ENCODE peak calls at places on chromosomes 6 and 20, in ten cellular contexts. O is AG04449; Z is SW 1271; A is activated CD8-positive, alpha-beta memory T cell treated with anti-CD3 and anti-CD28 coated beads for 24 hours; B is iris pigment epithelial cell; L is B cell; C is hypothalamus; V is ascending aorta; H is small intestine; N is Panc1. F is an unnamed sample.

GRCh38 chr20:4555188-4555893 is 166.4 kb upstream of the PRND start:
- DNase-seq in O (peak), Z (peak), A (no peak), B (peak), L (no peak), C (no peak), V (no peak), H (peak), N (peak), F (peak)

GRCh38 chr6:76166297-76166696 is 93.8 kb upstream of the IMPG1 start:
- DNase-seq in O (no peak), Z (no peak), A (no peak), B (no peak), L (no peak), C (no peak), V (no peak), H (no peak), N (no peak), F (no peak)

GRCh38 chr6:30490031-30490876 is 945 bp downstream of the HLA-E start:
- DNase-seq in O (no peak), Z (no peak), A (peak), B (peak), L (peak), C (no peak), V (no peak), H (peak), N (no peak), F (no peak)

GRCh38 chr6:15960740-15961629 is 167.9 kb upstream of the MYLIP start:
- DNase-seq in O (no peak), Z (no peak), A (no peak), B (no peak), L (no peak), C (no peak), V (no peak), H (no peak), N (no peak), F (no peak)

GRCh38 chr6:152136449-152136825 is 329.0 kb downstream of the ESR1 start:
- DNase-seq in O (no peak), Z (no peak), A (no peak), B (peak), L (no peak), C (no peak), V (no peak), H (peak), N (no peak), F (no peak)

GRCh38 chr6:147903321-147903720 is 394.8 kb downstream of the SAMD5 start:
- DNase-seq in O (no peak), Z (no peak), A (no peak), B (peak), L (no peak), C (no peak), V (no peak), H (no peak), N (no peak), F (no peak)

GRCh38 chr6:21033575-21034026 is 499.3 kb downstream of the CDKAL1 start:
- DNase-seq in O (peak), Z (no peak), A (no peak), B (peak), L (no peak), C (no peak), V (no peak), H (no peak), N (no peak), F (peak)

GRCh38 chr20:62707981-62708521 is 585 bp upstream of the NTSR1 start:
- DNase-seq in O (no peak), Z (no peak), A (no peak), B (no peak), L (no peak), C (no peak), V (no peak), H (no peak), N (no peak), F (no peak)

GRCh38 chr6:41371992-41372525 is 36.7 kb downstream of the NCR2 start:
- DNase-seq in O (no peak), Z (no peak), A (peak), B (peak), L (no peak), C (no peak), V (no peak), H (peak), N (no peak), F (no peak)

GRCh38 chr20:36092424-36093024 is 62.0 kb upstream of the EPB41L1 start:
- DNase-seq in O (no peak), Z (no peak), A (peak), B (peak), L (no peak), C (peak), V (no peak), H (no peak), N (no peak), F (no peak)

GRCh38 chr6:17714879-17715860 is 8.4 kb upstream of the NUP153 start:
- DNase-seq in O (peak), Z (peak), A (peak), B (peak), L (no peak), C (no peak), V (no peak), H (no peak), N (no peak), F (peak)

GRCh38 chr20:47142782-47143170 is 213.7 kb downstream of the ZMYND8 start:
- DNase-seq in O (no peak), Z (no peak), A (no peak), B (no peak), L (no peak), C (no peak), V (no peak), H (no peak), N (no peak), F (no peak)

GRCh38 chr6:128519132-128519930 is 1.1 kb downstream of the PTPRK start:
- DNase-seq in O (no peak), Z (no peak), A (peak), B (peak), L (no peak), C (peak), V (no peak), H (peak), N (no peak), F (no peak)

GRCh38 chr20:4989570-4989969 is 11.7 kb downstream of the SLC23A2 start:
- DNase-seq in O (no peak), Z (no peak), A (no peak), B (no peak), L (peak), C (no peak), V (no peak), H (no peak), N (no peak), F (no peak)

GRCh38 chr6:158619922-158620801 is 24.4 kb downstream of the DYNLT1 start:
- DNase-seq in O (no peak), Z (no peak), A (peak), B (no peak), L (no peak), C (no peak), V (no peak), H (no peak), N (no peak), F (no peak)

GRCh38 chr20:24235740-24236139 is 233.7 kb upstream of the SYNDIG1 start:
- DNase-seq in O (no peak), Z (no peak), A (no peak), B (no peak), L (no peak), C (no peak), V (no peak), H (no peak), N (no peak), F (no peak)

GRCh38 chr6:68633654-68634502 is 1.2 kb upstream of the ADGRB3 start:
- DNase-seq in O (no peak), Z (no peak), A (no peak), B (no peak), L (no peak), C (no peak), V (no peak), H (no peak), N (no peak), F (no peak)

GRCh38 chr20:61658563-61658962 is 406.5 kb downstream of the CDH4 start:
- DNase-seq in O (no peak), Z (no peak), A (no peak), B (no peak), L (no peak), C (no peak), V (no peak), H (no peak), N (no peak), F (no peak)

GRCh38 chr6:30213999-30214982 is 1.1 kb upstream of the TRIM26 start:
- DNase-seq in O (no peak), Z (peak), A (peak), B (peak), L (peak), C (peak), V (peak), H (peak), N (peak), F (peak)

GRCh38 chr6:122061855-122062254 is 337.6 kb upstream of the HSF2 start:
- DNase-seq in O (no peak), Z (no peak), A (no peak), B (no peak), L (no peak), C (no peak), V (no peak), H (no peak), N (no peak), F (no peak)

GRCh38 chr6:93104195-93104817 is 315.1 kb downstream of the EPHA7 start:
- DNase-seq in O (no peak), Z (no peak), A (no peak), B (peak), L (no peak), C (no peak), V (no peak), H (no peak), N (no peak), F (no peak)

GRCh38 chr6:90333928-90334327 is 37.3 kb upstream of the BACH2 start:
- DNase-seq in O (no peak), Z (no peak), A (no peak), B (no peak), L (no peak), C (no peak), V (no peak), H (no peak), N (no peak), F (no peak)

GRCh38 chr6:35757461-35758123 is 18.8 kb upstream of the CLPSL2 start:
- DNase-seq in O (no peak), Z (no peak), A (no peak), B (peak), L (no peak), C (no peak), V (no peak), H (peak), N (no peak), F (no peak)

GRCh38 chr6:150334790-150335783 is 33.7 kb upstream of the IYD start:
- DNase-seq in O (peak), Z (no peak), A (no peak), B (peak), L (peak), C (peak), V (no peak), H (peak), N (peak), F (peak)

GRCh38 chr6:157019733-157020132 is 242.6 kb downstream of the ARID1B start:
- DNase-seq in O (no peak), Z (no peak), A (no peak), B (peak), L (no peak), C (no peak), V (no peak), H (no peak), N (no peak), F (no peak)

GRCh38 chr20:56513096-56513806 is 11.3 kb upstream of the FAM209A start:
- DNase-seq in O (no peak), Z (no peak), A (no peak), B (peak), L (no peak), C (no peak), V (no peak), H (no peak), N (no peak), F (no peak)

GRCh38 chr20:59805786-59806577 is 127.5 kb downstream of the SYCP2 start:
- DNase-seq in O (no peak), Z (no peak), A (no peak), B (no peak), L (no peak), C (no peak), V (no peak), H (no peak), N (no peak), F (no peak)

GRCh38 chr20:54794110-54794509 is 318.7 kb downstream of the DOK5 start:
- DNase-seq in O (no peak), Z (no peak), A (no peak), B (no peak), L (no peak), C (no peak), V (no peak), H (no peak), N (no peak), F (no peak)